ENCODE peak calls at places on chromosomes 16 and 17, in four cellular contexts. V is heart right ventricle; K is fibroblast of pulmonary artery; L is stimulated activated CD4-positive, alpha-beta T cell treated with anti-CD3 and anti-CD28 coated beads, Interleukin-12 subunit alpha, Interleukin-12 subunit beta, amount 100 ng/mL, for 4 hours. G is an unnamed sample.

GRCh38 chr17:78034429-78035091 is 76.1 kb downstream of the TNRC6C start:
- DNase-seq in K (peak; percentile 42), V (no peak), L (no peak), G (no peak)

GRCh38 chr17:8832711-8833352 is 33.7 kb upstream of the MFSD6L start:
- DNase-seq in L (peak; percentile 19), K (no peak), V (no peak), G (no peak)

GRCh38 chr17:64448665-64449512 is at the start of gene MILR1:
- DNase-seq in K (peak; percentile 98), V (peak; percentile 50), L (no peak), G (no peak)

GRCh38 chr16:71358464-71359031 is at the start of gene CALB2:
- DNase-seq in V (peak; percentile 35), L (peak; percentile 70), K (peak; percentile 47), G (peak; percentile 34)

GRCh38 chr17:48612854-48613691 is 2.0 kb downstream of the HOXB8 start:
- DNase-seq in L (peak; percentile 50), K (peak; percentile 25), V (no peak), G (no peak)

GRCh38 chr16:1272453-1273198 is 16.8 kb downstream of the TPSD1 start:
- DNase-seq in K (no peak), L (no peak), V (no peak), G (peak; percentile 84)

GRCh38 chr16:72172105-72173034 is at the start of gene PMFBP1:
- DNase-seq in K (peak; percentile 94), V (peak; percentile 34), L (no peak), G (no peak)

GRCh38 chr17:76014925-76015261 is 12.2 kb downstream of the EVPL start:
- DNase-seq in V (no peak), L (no peak), K (no peak), G (no peak)

GRCh38 chr16:73036074-73036826 is 11.7 kb downstream of the ZFHX3 start:
- DNase-seq in V (no peak), L (no peak), K (no peak), G (no peak)

GRCh38 chr17:8060274-8060673 is 21.4 kb downstream of the ALOX15B start:
- DNase-seq in V (peak; percentile 66), L (peak; percentile 28), K (peak; percentile 81), G (no peak)

GRCh38 chr17:64732336-64733006 is 70.4 kb upstream of the SMURF2 start:
- DNase-seq in L (no peak), K (peak; percentile 86), V (peak; percentile 29), G (peak; percentile 82)

GRCh38 chr16:85898521-85899442 is at the start of gene IRF8:
- DNase-seq in V (peak; percentile 73), K (peak; percentile 57), L (peak; percentile 92), G (no peak)

GRCh38 chr16:17744903-17745581 is 274.3 kb upstream of the XYLT1 start:
- DNase-seq in V (no peak), K (no peak), L (no peak), G (no peak)

GRCh38 chr16:66454751-66455150 is 27.7 kb downstream of the BEAN1 start:
- DNase-seq in L (no peak), K (no peak), V (no peak), G (peak; percentile 56)

GRCh38 chr16:64542152-64542551 is 579.7 kb downstream of the CDH11 start:
- DNase-seq in K (no peak), L (no peak), V (no peak), G (no peak)

GRCh38 chr16:77745972-77746371 is 23.7 kb downstream of the NUDT7 start:
- DNase-seq in V (no peak), L (no peak), K (no peak), G (no peak)

GRCh38 chr17:44204453-44204882 is 4.8 kb upstream of the ATXN7L3 start:
- DNase-seq in K (peak; percentile 46), V (no peak), L (no peak), G (no peak)

GRCh38 chr17:63967953-63968352 is 4.8 kb downstream of the SCN4A start:
- DNase-seq in L (no peak), K (no peak), V (no peak), G (no peak)

GRCh38 chr16:89613101-89613953 is at the start of gene DPEP1:
- DNase-seq in K (no peak), L (no peak), V (no peak), G (no peak)

GRCh38 chr17:59746849-59747445 is 39.5 kb downstream of the VMP1 start:
- DNase-seq in V (no peak), L (no peak), K (peak; percentile 83), G (no peak)

GRCh38 chr16:1657841-1658240 is 20.2 kb upstream of the JPT2 start:
- DNase-seq in K (no peak), L (no peak), V (no peak), G (no peak)

GRCh38 chr17:31261596-31261995 is 35.4 kb downstream of the OMG start:
- DNase-seq in V (no peak), K (no peak), L (no peak), G (no peak)

GRCh38 chr17:55487727-55488436 is 23.4 kb downstream of the SMIM36 start:
- DNase-seq in V (no peak), L (no peak), K (peak; percentile 57), G (no peak)

GRCh38 chr17:63069245-63069644 is 103.2 kb downstream of the TANC2 start:
- DNase-seq in V (no peak), L (no peak), K (no peak), G (no peak)

GRCh38 chr17:48539177-48539576 is 5.7 kb downstream of the HOXB2 start:
- DNase-seq in V (no peak), K (peak; percentile 68), L (no peak), G (no peak)

GRCh38 chr17:78365561-78366108 is 5.8 kb upstream of the SOCS3 start:
- DNase-seq in V (no peak), K (no peak), L (no peak), G (no peak)

GRCh38 chr16:28549301-28549899 is 4.3 kb upstream of the SGF29 start:
- DNase-seq in V (no peak), K (peak; percentile 68), L (no peak), G (no peak)

GRCh38 chr16:11667824-11668589 is at the start of gene SNN:
- DNase-seq in K (peak; percentile 77), V (peak; percentile 88), L (peak; percentile 88), G (peak; percentile 76)

GRCh38 chr16:31333686-31334649 is 21.0 kb upstream of the ITGAX start:
- DNase-seq in K (peak; percentile 10), L (no peak), V (no peak), G (no peak)

GRCh38 chr17:79231766-79232287 is 157.2 kb downstream of the ENGASE start:
- DNase-seq in L (no peak), K (peak; percentile 4), V (no peak), G (no peak)

GRCh38 chr17:58487589-58488427 is at the start of gene HSF5:
- DNase-seq in L (peak; percentile 69), V (no peak), K (peak; percentile 6), G (no peak)

GRCh38 chr16:61936522-61936921 is 99.7 kb downstream of the CDH8 start:
- DNase-seq in L (no peak), K (no peak), V (no peak), G (no peak)

GRCh38 chr16:74071996-74072559 is 224.5 kb upstream of the PSMD7 start:
- DNase-seq in K (no peak), V (no peak), L (no peak), G (no peak)

GRCh38 chr16:66983033-66983432 is 5.4 kb upstream of the CES4A start:
- DNase-seq in K (no peak), L (no peak), V (no peak), G (no peak)

GRCh38 chr16:17367932-17368331 is 102.8 kb downstream of the XYLT1 start:
- DNase-seq in L (no peak), V (no peak), K (peak; percentile 60), G (no peak)